ENCODE peak calls at places on chromosomes 3 and 15, in six cellular contexts. C is GM12865, D is ovary, J is heart right ventricle, T is right lobe of liver, N is cardiac muscle cell. Q is an unnamed sample.

GRCh38 chr3:149010504-149010951 is 19.2 kb downstream of the GYG1 start:
- DNase-seq in N (no peak), D (no peak), C (no peak), T (no peak), J (no peak), Q (no peak)

GRCh38 chr15:35321926-35322325 is 224.0 kb downstream of the DPH6 start:
- DNase-seq in D (no peak), J (no peak), C (no peak), N (no peak), T (no peak), Q (no peak)

GRCh38 chr3:4524423-4524769 is 31.2 kb downstream of the ITPR1 start:
- DNase-seq in D (no peak), C (no peak), T (no peak), J (no peak), N (no peak), Q (no peak)

GRCh38 chr3:101639280-101639963 is 37.5 kb downstream of the ZBTB11 start:
- DNase-seq in C (no peak), N (no peak), J (no peak), D (no peak), T (no peak), Q (no peak)

GRCh38 chr3:71681224-71681668 is 44.0 kb downstream of the EIF4E3 start:
- DNase-seq in C (peak), T (no peak), N (peak), J (peak), D (peak), Q (peak)

GRCh38 chr3:183502237-183502636 is 53.3 kb downstream of the KLHL6 start:
- DNase-seq in T (no peak), N (no peak), D (no peak), C (no peak), J (no peak), Q (no peak)

GRCh38 chr3:28901029-28901428 is 379.8 kb upstream of the RBMS3 start:
- DNase-seq in J (no peak), T (no peak), C (no peak), D (no peak), N (no peak), Q (no peak)

GRCh38 chr15:43370310-43370974 is 401 bp downstream of the ZSCAN29 start:
- DNase-seq in C (peak), J (peak), D (peak), N (peak), T (no peak), Q (peak)

GRCh38 chr3:185270956-185271332 is 17.1 kb upstream of the EHHADH start:
- DNase-seq in C (no peak), T (no peak), N (no peak), D (no peak), J (no peak), Q (no peak)

GRCh38 chr15:38073278-38073930 is 139.0 kb downstream of the TMCO5A start:
- DNase-seq in T (peak), N (peak), J (no peak), C (no peak), D (no peak), Q (no peak)

GRCh38 chr3:128814514-128815317 is 64.7 kb upstream of the ACAD9 start:
- DNase-seq in D (no peak), T (no peak), J (no peak), N (peak), C (no peak), Q (no peak)

GRCh38 chr15:65323071-65323511 is 18.6 kb downstream of the RNU5B-1 start:
- DNase-seq in C (no peak), T (no peak), J (peak), D (peak), N (peak), Q (no peak)

GRCh38 chr3:171185959-171186358 is 159.4 kb upstream of the SLC2A2 start:
- DNase-seq in C (no peak), D (no peak), T (no peak), N (no peak), J (no peak), Q (no peak)

GRCh38 chr3:171181907-171182690 is 155.6 kb upstream of the SLC2A2 start:
- DNase-seq in D (no peak), T (no peak), C (no peak), N (no peak), J (no peak), Q (no peak)

GRCh38 chr3:171185359-171185758 is 158.8 kb upstream of the SLC2A2 start:
- DNase-seq in D (no peak), T (no peak), J (no peak), C (no peak), N (peak), Q (no peak)

GRCh38 chr3:171184372-171184771 is 157.9 kb upstream of the SLC2A2 start:
- DNase-seq in C (peak), N (no peak), T (no peak), D (no peak), J (no peak), Q (peak)

DNA sequence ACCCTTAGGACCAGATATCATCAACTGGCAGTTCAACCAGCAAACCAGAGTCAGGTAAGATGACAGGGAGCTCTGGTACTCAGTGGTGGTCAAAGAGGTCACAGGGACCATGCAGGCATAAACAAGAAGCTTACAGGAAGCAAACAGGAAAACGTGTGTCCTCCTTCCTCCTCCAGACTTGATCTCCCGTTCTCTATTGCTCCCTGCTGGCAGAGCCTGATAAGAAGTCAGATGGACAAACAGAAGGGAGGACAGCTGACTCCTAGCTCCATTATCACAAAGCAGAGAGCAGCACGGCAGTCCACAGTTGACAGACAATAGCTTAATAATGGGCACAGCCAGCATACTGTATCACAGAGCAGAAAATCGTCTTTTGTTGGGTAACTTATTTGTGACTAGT is 156.5 kb upstream of the SLC2A2 start:
- DNase-seq in J (no peak), D (no peak), N (no peak), C (no peak), T (no peak), Q (no peak)
- TF ChIP-seq CTCF in J (no peak), D (no peak), N (peak), C (no peak), T (peak), Q (no peak)

DNA sequence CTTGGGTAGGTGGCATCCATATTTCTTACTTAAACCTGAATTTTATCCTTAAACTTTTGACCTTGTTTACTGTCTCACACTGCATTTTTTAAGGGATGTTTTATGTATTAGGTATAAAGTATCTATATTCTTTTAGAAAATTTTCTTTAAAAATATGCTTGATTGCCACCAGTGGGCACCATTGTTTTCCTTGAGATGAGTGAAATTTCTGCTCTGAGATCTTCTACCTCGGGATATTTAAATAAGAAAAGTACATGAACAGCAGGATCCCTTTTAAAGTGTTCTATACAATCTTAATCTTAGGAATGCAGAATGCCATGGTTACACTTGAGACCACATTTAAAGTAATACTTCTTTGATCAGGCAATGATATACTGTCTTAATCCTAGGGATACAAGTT is 108.7 kb downstream of the SLMAP start:
- DNase-seq in N (peak), T (no peak), D (no peak), C (no peak), J (no peak), Q (no peak)
- TF ChIP-seq CTCF in N (peak), T (peak), D (no peak), C (no peak), J (peak), Q (no peak)

GRCh38 chr3:66138336-66139234 is 82.2 kb upstream of the SLC25A26 start:
- DNase-seq in D (peak), J (no peak), C (peak), T (no peak), N (peak), Q (peak)
- TF ChIP-seq CTCF in D (no peak), J (peak), C (peak), T (peak), N (peak), Q (peak)

GRCh38 chr3:113914646-113915045 is 33.2 kb upstream of the ZDHHC23 start:
- DNase-seq in N (no peak), D (no peak), J (no peak), C (no peak), T (no peak), Q (no peak)

GRCh38 chr3:113910966-113911365 is 36.8 kb upstream of the ZDHHC23 start:
- DNase-seq in N (no peak), C (no peak), J (no peak), T (no peak), D (no peak), Q (no peak)

GRCh38 chr3:113908133-113908532 is 39.7 kb upstream of the ZDHHC23 start:
- DNase-seq in T (no peak), N (no peak), J (no peak), C (no peak), D (no peak), Q (no peak)

DNA sequence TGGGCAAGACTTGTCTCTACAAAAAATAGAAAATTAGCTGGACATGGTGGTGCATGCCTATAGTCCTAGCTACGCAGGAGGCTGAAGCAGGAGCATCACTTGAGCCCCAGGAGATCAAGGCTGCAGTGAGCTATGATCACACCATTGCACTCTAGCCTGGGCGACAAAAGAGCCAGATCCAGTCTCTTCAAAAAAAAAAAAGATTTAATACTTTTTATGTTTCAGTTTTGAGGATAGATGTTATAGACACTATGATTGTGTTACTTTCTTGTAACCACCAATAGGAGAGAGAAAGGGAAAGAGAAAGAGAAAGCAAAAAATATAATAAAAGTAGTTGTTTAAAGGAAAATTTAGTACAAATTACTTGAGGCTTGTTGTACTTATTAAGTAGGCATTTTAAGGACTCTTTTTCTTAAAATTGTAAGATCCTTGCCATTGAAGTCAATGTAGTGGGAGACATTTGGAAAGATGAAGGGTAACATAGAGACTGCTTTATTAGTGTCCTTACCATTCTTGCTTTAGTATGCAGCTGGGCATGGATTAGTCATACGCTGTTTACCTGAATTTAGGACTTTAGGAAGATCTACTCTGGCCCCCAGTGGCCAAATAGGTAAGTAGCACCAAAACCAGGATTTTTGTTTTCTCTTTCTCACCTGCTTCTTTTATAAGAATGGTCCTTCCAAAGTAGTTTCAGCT is 35.1 kb upstream of the ZDHHC23 start:
- DNase-seq in J (no peak), D (no peak), N (peak), C (peak), T (no peak), Q (peak)
- TF ChIP-seq CTCF in J (peak), D (no peak), N (peak), C (peak), T (peak), Q (peak)

GRCh38 chr3:162489853-162490252 is 993.2 kb downstream of the OTOL1 start:
- DNase-seq in T (no peak), D (no peak), C (no peak), J (no peak), N (peak), Q (no peak)
- TF ChIP-seq CTCF in T (no peak), D (no peak), C (no peak), J (no peak), N (peak), Q (no peak)

GRCh38 chr3:59308684-59309083 is 258.9 kb upstream of the CFAP20DC start:
- DNase-seq in C (no peak), T (no peak), N (peak), D (no peak), J (no peak), Q (no peak)
- TF ChIP-seq CTCF in C (no peak), T (no peak), N (peak), D (no peak), J (no peak), Q (no peak)

GRCh38 chr3:189515916-189516531 is 115.2 kb upstream of the TP63 start:
- DNase-seq in N (no peak), T (no peak), D (no peak), J (no peak), C (no peak), Q (no peak)

GRCh38 chr3:189508784-189509489 is 122.3 kb upstream of the TP63 start:
- DNase-seq in C (no peak), J (no peak), T (no peak), D (no peak), N (no peak), Q (no peak)

GRCh38 chr3:189513281-189514151 is 117.7 kb upstream of the TP63 start:
- DNase-seq in J (no peak), C (no peak), D (no peak), T (no peak), N (no peak), Q (no peak)

GRCh38 chr3:189512824-189513223 is 118.4 kb upstream of the TP63 start:
- DNase-seq in N (no peak), D (no peak), C (no peak), J (no peak), T (no peak), Q (no peak)

GRCh38 chr3:189512039-189512438 is 119.2 kb upstream of the TP63 start:
- DNase-seq in C (peak), J (no peak), N (no peak), D (no peak), T (no peak), Q (peak)
- TF ChIP-seq CTCF in C (no peak), J (no peak), N (no peak), D (no peak), T (no peak), Q (peak)